ENCODE peak calls at places on chromosome 7, in five cellular contexts. I, C, D, E and S are unnamed samples.
A peak's percentile ranks its signal among the peaks of the same experiment; 100 is the strongest.

GRCh38 chr7:516606-517456 is 2.8 kb downstream of the PDGFA start:
- DNase-seq in I (peak; percentile 88), C (peak; percentile 42), D (peak; percentile 67), E (peak; percentile 62), S (no peak)

GRCh38 chr7:155738652-155739537 is 73.4 kb downstream of the SHH start:
- DNase-seq in I (peak; percentile 74), C (peak; percentile 30), D (peak; percentile 59), E (no peak), S (peak; percentile 57)

GRCh38 chr7:107228291-107228690 is 59.5 kb downstream of the HBP1 start:
- DNase-seq in I (no peak), C (no peak), D (no peak), E (no peak), S (no peak)

GRCh38 chr7:102258073-102258748 is 28.5 kb upstream of the SH2B2 start:
- DNase-seq in I (no peak), C (no peak), D (no peak), E (no peak), S (no peak)

GRCh38 chr7:14424675-14425074 is 435.2 kb upstream of the ETV1 start:
- DNase-seq in I (no peak), C (no peak), D (no peak), E (no peak), S (no peak)

GRCh38 chr7:55439627-55440026 is 74.5 kb downstream of the LANCL2 start:
- DNase-seq in I (no peak), C (no peak), D (no peak), E (no peak), S (no peak)

GRCh38 chr7:129438839-129439640 is 4.8 kb downstream of the STRIP2 start:
- DNase-seq in I (peak; percentile 50), C (no peak), D (no peak), E (no peak), S (no peak)

GRCh38 chr7:123770378-123770777 is 21.6 kb upstream of the WASL start:
- DNase-seq in I (peak; percentile 41), C (no peak), D (peak; percentile 64), E (no peak), S (no peak)

GRCh38 chr7:16916111-16916639 is 34.4 kb upstream of the AGR3 start:
- DNase-seq in I (peak; percentile 84), C (no peak), D (peak; percentile 68), E (no peak), S (no peak)

GRCh38 chr7:107559864-107560263 is 3.9 kb downstream of the COG5 start:
- DNase-seq in I (peak; percentile 55), C (no peak), D (no peak), E (no peak), S (no peak)

GRCh38 chr7:8532116-8532515 is 98.7 kb downstream of the NXPH1 start:
- DNase-seq in I (no peak), C (no peak), D (no peak), E (no peak), S (no peak)

GRCh38 chr7:150898475-150899011 is 46.2 kb downstream of the AOC1 start:
- DNase-seq in I (peak; percentile 59), C (peak; percentile 61), D (peak; percentile 91), E (peak; percentile 96), S (peak; percentile 89)

GRCh38 chr7:66557214-66558200 is 71.2 kb upstream of the KCTD7 start:
- DNase-seq in I (peak; percentile 48), C (peak; percentile 51), D (peak; percentile 25), E (peak; percentile 99), S (peak; percentile 89)

DNA sequence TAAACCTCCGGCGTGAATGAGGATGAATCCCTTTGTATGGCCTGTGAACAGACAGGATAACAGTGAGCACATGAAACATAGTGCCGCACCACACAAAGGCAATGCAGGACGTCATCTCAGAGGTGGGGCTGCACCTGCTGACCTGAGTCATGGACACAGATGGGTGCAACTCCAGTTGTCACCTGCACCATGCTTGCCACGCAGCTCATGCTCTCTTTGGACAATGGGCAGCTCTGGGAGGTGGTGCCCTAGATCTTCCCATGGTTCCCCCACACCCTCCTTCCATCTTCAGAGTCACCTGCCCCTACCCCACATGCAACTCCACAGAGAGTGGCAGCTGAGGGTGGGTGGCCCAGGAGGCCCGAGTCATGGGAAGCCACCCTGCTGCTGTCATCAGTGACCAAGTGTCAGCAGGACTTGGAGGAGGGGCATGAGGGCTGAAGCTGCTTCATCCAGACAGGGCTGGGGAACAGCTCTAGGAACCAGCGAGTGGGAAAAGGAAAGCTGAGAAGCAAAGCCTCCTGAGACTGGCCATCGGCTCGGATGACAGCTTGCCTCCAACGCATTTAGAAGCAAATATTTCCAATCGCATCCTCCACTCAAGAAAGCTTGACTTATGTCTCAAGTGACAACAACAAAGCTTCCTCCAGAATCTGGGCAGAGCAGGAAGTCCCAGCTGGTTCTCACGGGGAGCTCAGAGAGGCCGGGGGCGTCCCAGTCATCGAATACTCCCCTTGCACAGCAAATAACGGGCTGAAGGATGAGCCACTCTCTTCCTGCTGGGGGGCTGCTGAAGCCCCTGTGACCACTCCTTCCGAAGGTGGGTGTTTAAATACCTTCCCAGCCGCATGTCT is 27.1 kb downstream of the VIPR2 start:
- DNase-seq in I (no peak), C (no peak), D (no peak), E (no peak), S (no peak)
- H2BK12ac ChIP-seq in I (no peak overlapping the region), C (no peak overlapping the region), D (no peak overlapping the region), E (no peak overlapping the region), S (no peak overlapping the region)

GRCh38 chr7:116491887-116492653 is 7.5 kb upstream of the CAV2 start:
- DNase-seq in I (no peak), C (no peak), D (no peak), E (no peak), S (no peak)

GRCh38 chr7:116494472-116494871 is 5.1 kb upstream of the CAV2 start:
- DNase-seq in I (no peak), C (no peak), D (no peak), E (no peak), S (no peak)

GRCh38 chr7:116495737-116496136 is 3.8 kb upstream of the CAV2 start:
- DNase-seq in I (no peak), C (no peak), D (no peak), E (no peak), S (no peak)

GRCh38 chr7:116490351-116490750 is 9.2 kb upstream of the CAV2 start:
- DNase-seq in I (no peak), C (no peak), D (no peak), E (no peak), S (no peak)

DNA sequence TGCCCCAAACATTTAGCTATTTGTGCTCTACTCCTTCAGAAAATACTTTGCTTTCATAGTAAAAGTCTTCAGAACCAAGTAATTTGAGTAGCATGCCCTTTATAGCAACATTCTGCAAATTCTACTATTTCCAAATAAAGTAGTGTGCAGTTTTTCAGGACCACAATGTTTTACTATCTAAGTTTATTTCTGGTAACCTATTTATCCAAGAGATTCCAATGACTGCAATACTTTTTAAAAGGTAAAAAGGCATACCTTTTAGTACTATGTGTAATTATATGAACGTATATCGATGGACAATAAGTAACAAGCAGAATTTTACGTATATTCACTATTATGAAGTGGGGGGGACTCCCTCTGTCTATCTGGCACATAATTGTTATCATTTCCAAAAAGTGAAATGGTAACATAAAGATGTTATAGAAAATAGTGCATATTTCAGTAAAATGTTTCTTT is 6.9 kb upstream of the CAV2 start:
- DNase-seq in I (no peak), C (no peak), D (no peak), E (no peak), S (no peak)
- H3K4me2 ChIP-seq in I (no peak overlapping the region), C (no peak overlapping the region), D (no peak overlapping the region), E (no peak overlapping the region), S (no peak overlapping the region)

GRCh38 chr7:30708983-30709382 is 26.7 kb upstream of the CRHR2 start:
- DNase-seq in I (peak; percentile 36), C (no peak), D (no peak), E (no peak), S (no peak)
- H2BK12ac ChIP-seq in I (no peak overlapping the region), C (no peak overlapping the region), D (no peak overlapping the region), E (peak overlapping the region; percentile 80), S (no peak overlapping the region)

GRCh38 chr7:142871260-142872105 is 14.1 kb downstream of the TRPV6 start:
- DNase-seq in I (no peak), C (no peak), D (no peak), E (no peak), S (peak; percentile 17)
- H3K4me2 ChIP-seq in I (no peak overlapping the region), C (no peak overlapping the region), D (no peak overlapping the region), E (no peak overlapping the region), S (no peak overlapping the region)

GRCh38 chr7:1935176-1936005 is 265.3 kb downstream of the ELFN1 start:
- DNase-seq in I (no peak), C (no peak), D (no peak), E (no peak), S (no peak)
- H2BK12ac ChIP-seq in I (no peak overlapping the region), C (no peak overlapping the region), D (no peak overlapping the region), E (no peak overlapping the region), S (no peak overlapping the region)

GRCh38 chr7:125606661-125607060 is 677.0 kb upstream of the POT1 start:
- DNase-seq in I (no peak), C (no peak), D (no peak), E (no peak), S (no peak)

GRCh38 chr7:125599387-125599786 is 669.8 kb upstream of the POT1 start:
- DNase-seq in I (peak; percentile 23), C (no peak), D (no peak), E (no peak), S (no peak)

GRCh38 chr7:125602441-125602840 is 672.8 kb upstream of the POT1 start:
- DNase-seq in I (no peak), C (no peak), D (no peak), E (no peak), S (no peak)

GRCh38 chr7:125605241-125605640 is 675.6 kb upstream of the POT1 start:
- DNase-seq in I (peak; percentile 57), C (no peak), D (no peak), E (no peak), S (no peak)
- H3K4me2 ChIP-seq in I (no peak overlapping the region), C (no peak overlapping the region), D (no peak overlapping the region), E (no peak overlapping the region), S (no peak overlapping the region)

GRCh38 chr7:138891446-138891810 is 89.8 kb downstream of the KIAA1549 start:
- DNase-seq in I (peak; percentile 33), C (no peak), D (no peak), E (no peak), S (no peak)

GRCh38 chr7:138892808-138893207 is 88.4 kb downstream of the KIAA1549 start:
- DNase-seq in I (no peak), C (no peak), D (no peak), E (no peak), S (no peak)

GRCh38 chr7:138890782-138891445 is 90.3 kb downstream of the KIAA1549 start:
- DNase-seq in I (peak; percentile 58), C (no peak), D (peak; percentile 92), E (no peak), S (no peak)

GRCh38 chr7:138893258-138893657 is 87.9 kb downstream of the KIAA1549 start:
- DNase-seq in I (no peak), C (no peak), D (no peak), E (no peak), S (no peak)

GRCh38 chr7:138892016-138892630 is 89.1 kb downstream of the KIAA1549 start:
- DNase-seq in I (no peak), C (no peak), D (no peak), E (no peak), S (no peak)
- H2BK12ac ChIP-seq in I (no peak overlapping the region), C (no peak overlapping the region), D (no peak overlapping the region), E (no peak overlapping the region), S (no peak overlapping the region)